ENCODE peak calls at places on chromosomes 7 and 10, in nine cellular contexts. One of them, this sample, is unnamed.

GRCh38 chr10:108779501-108779900 is 1143.8 kb downstream of the XPNPEP1 start:
- DNase-seq in fibroblast of the conjunctiva: no peak
- DNase-seq in GM04504: no peak
- DNase-seq in activated T-helper 1 cell treated with Interleukin-2 at 50 U/mL for 16 hours: no peak
- DNase-seq in hippocampal formation: no peak
- DNase-seq in ELF-1: no peak
- DNase-seq in astrocyte of the cerebellum: no peak
- DNase-seq in activated CD4-positive, alpha-beta T cell treated with anti-CD3 and anti-CD28 coated beads, Interleukin-2, amount 10 ng/mL, durations not matched to agents 7 days and 5 days: no peak
- DNase-seq in stimulated activated CD4-positive, alpha-beta T cell treated with anti-CD3 and anti-CD28 coated beads, Interleukin-4, amount 100 ng/mL, for 48 hours: no peak
- DNase-seq in this sample: no peak

GRCh38 chr10:3782456-3783312 is 2.3 kb downstream of the KLF6 start:
- DNase-seq in ELF-1: peak; percentile 71
- DNase-seq in GM04504: peak; percentile 91
- DNase-seq in hippocampal formation: peak; percentile 87
- DNase-seq in astrocyte of the cerebellum: no peak
- DNase-seq in activated T-helper 1 cell treated with Interleukin-2 at 50 U/mL for 16 hours: no peak
- DNase-seq in stimulated activated CD4-positive, alpha-beta T cell treated with anti-CD3 and anti-CD28 coated beads, Interleukin-4, amount 100 ng/mL, for 48 hours: no peak
- DNase-seq in activated CD4-positive, alpha-beta T cell treated with anti-CD3 and anti-CD28 coated beads, Interleukin-2, amount 10 ng/mL, durations not matched to agents 7 days and 5 days: peak; percentile 64
- DNase-seq in fibroblast of the conjunctiva: peak; percentile 94
- DNase-seq in this sample: peak; percentile 94

GRCh38 chr10:5449227-5449626 is 36.9 kb downstream of the NET1 start:
- DNase-seq in stimulated activated CD4-positive, alpha-beta T cell treated with anti-CD3 and anti-CD28 coated beads, Interleukin-4, amount 100 ng/mL, for 48 hours: no peak
- DNase-seq in activated CD4-positive, alpha-beta T cell treated with anti-CD3 and anti-CD28 coated beads, Interleukin-2, amount 10 ng/mL, durations not matched to agents 7 days and 5 days: no peak
- DNase-seq in activated T-helper 1 cell treated with Interleukin-2 at 50 U/mL for 16 hours: no peak
- DNase-seq in fibroblast of the conjunctiva: no peak
- DNase-seq in astrocyte of the cerebellum: no peak
- DNase-seq in hippocampal formation: no peak
- DNase-seq in ELF-1: no peak
- DNase-seq in GM04504: no peak
- DNase-seq in this sample: peak; percentile 38

GRCh38 chr7:94431620-94432295 is 37.1 kb downstream of the COL1A2 start:
- DNase-seq in activated T-helper 1 cell treated with Interleukin-2 at 50 U/mL for 16 hours: no peak
- DNase-seq in GM04504: peak; percentile 68
- DNase-seq in fibroblast of the conjunctiva: peak; percentile 59
- DNase-seq in activated CD4-positive, alpha-beta T cell treated with anti-CD3 and anti-CD28 coated beads, Interleukin-2, amount 10 ng/mL, durations not matched to agents 7 days and 5 days: no peak
- DNase-seq in hippocampal formation: no peak
- DNase-seq in stimulated activated CD4-positive, alpha-beta T cell treated with anti-CD3 and anti-CD28 coated beads, Interleukin-4, amount 100 ng/mL, for 48 hours: no peak
- DNase-seq in ELF-1: no peak
- DNase-seq in astrocyte of the cerebellum: no peak
- DNase-seq in this sample: no peak

GRCh38 chr7:16007911-16008310 is 321.4 kb upstream of the MEOX2 start:
- DNase-seq in stimulated activated CD4-positive, alpha-beta T cell treated with anti-CD3 and anti-CD28 coated beads, Interleukin-4, amount 100 ng/mL, for 48 hours: no peak
- DNase-seq in activated T-helper 1 cell treated with Interleukin-2 at 50 U/mL for 16 hours: no peak
- DNase-seq in activated CD4-positive, alpha-beta T cell treated with anti-CD3 and anti-CD28 coated beads, Interleukin-2, amount 10 ng/mL, durations not matched to agents 7 days and 5 days: no peak
- DNase-seq in astrocyte of the cerebellum: no peak
- DNase-seq in fibroblast of the conjunctiva: no peak
- DNase-seq in GM04504: no peak
- DNase-seq in ELF-1: no peak
- DNase-seq in hippocampal formation: no peak
- DNase-seq in this sample: no peak

GRCh38 chr7:158407581-158408331 is 179.9 kb downstream of the PTPRN2 start:
- DNase-seq in activated CD4-positive, alpha-beta T cell treated with anti-CD3 and anti-CD28 coated beads, Interleukin-2, amount 10 ng/mL, durations not matched to agents 7 days and 5 days: peak; percentile 15
- DNase-seq in ELF-1: no peak
- DNase-seq in stimulated activated CD4-positive, alpha-beta T cell treated with anti-CD3 and anti-CD28 coated beads, Interleukin-4, amount 100 ng/mL, for 48 hours: no peak
- DNase-seq in hippocampal formation: peak; percentile 66
- DNase-seq in GM04504: no peak
- DNase-seq in fibroblast of the conjunctiva: peak; percentile 21
- DNase-seq in activated T-helper 1 cell treated with Interleukin-2 at 50 U/mL for 16 hours: no peak
- DNase-seq in astrocyte of the cerebellum: peak; percentile 8
- DNase-seq in this sample: peak; percentile 4

GRCh38 chr10:14144491-14144890 is 186.2 kb downstream of the FRMD4A start:
- DNase-seq in fibroblast of the conjunctiva: no peak
- DNase-seq in ELF-1: no peak
- DNase-seq in activated CD4-positive, alpha-beta T cell treated with anti-CD3 and anti-CD28 coated beads, Interleukin-2, amount 10 ng/mL, durations not matched to agents 7 days and 5 days: no peak
- DNase-seq in stimulated activated CD4-positive, alpha-beta T cell treated with anti-CD3 and anti-CD28 coated beads, Interleukin-4, amount 100 ng/mL, for 48 hours: no peak
- DNase-seq in activated T-helper 1 cell treated with Interleukin-2 at 50 U/mL for 16 hours: no peak
- DNase-seq in astrocyte of the cerebellum: no peak
- DNase-seq in GM04504: no peak
- DNase-seq in hippocampal formation: no peak
- DNase-seq in this sample: no peak

GRCh38 chr7:39073432-39073831 is 95.7 kb downstream of the POU6F2 start:
- DNase-seq in fibroblast of the conjunctiva: no peak
- DNase-seq in activated T-helper 1 cell treated with Interleukin-2 at 50 U/mL for 16 hours: no peak
- DNase-seq in hippocampal formation: peak; percentile 10
- DNase-seq in GM04504: no peak
- DNase-seq in activated CD4-positive, alpha-beta T cell treated with anti-CD3 and anti-CD28 coated beads, Interleukin-2, amount 10 ng/mL, durations not matched to agents 7 days and 5 days: no peak
- DNase-seq in astrocyte of the cerebellum: no peak
- DNase-seq in stimulated activated CD4-positive, alpha-beta T cell treated with anti-CD3 and anti-CD28 coated beads, Interleukin-4, amount 100 ng/mL, for 48 hours: no peak
- DNase-seq in ELF-1: peak; percentile 75
- DNase-seq in this sample: no peak

GRCh38 chr7:24336461-24336860 is 52.5 kb downstream of the NPY start:
- DNase-seq in hippocampal formation: no peak
- DNase-seq in fibroblast of the conjunctiva: no peak
- DNase-seq in stimulated activated CD4-positive, alpha-beta T cell treated with anti-CD3 and anti-CD28 coated beads, Interleukin-4, amount 100 ng/mL, for 48 hours: no peak
- DNase-seq in astrocyte of the cerebellum: no peak
- DNase-seq in activated CD4-positive, alpha-beta T cell treated with anti-CD3 and anti-CD28 coated beads, Interleukin-2, amount 10 ng/mL, durations not matched to agents 7 days and 5 days: no peak
- DNase-seq in activated T-helper 1 cell treated with Interleukin-2 at 50 U/mL for 16 hours: no peak
- DNase-seq in GM04504: no peak
- DNase-seq in ELF-1: no peak
- DNase-seq in this sample: no peak

GRCh38 chr7:129574487-129574886 is 37.0 kb upstream of the NRF1 start:
- DNase-seq in hippocampal formation: no peak
- DNase-seq in stimulated activated CD4-positive, alpha-beta T cell treated with anti-CD3 and anti-CD28 coated beads, Interleukin-4, amount 100 ng/mL, for 48 hours: no peak
- DNase-seq in fibroblast of the conjunctiva: peak; percentile 26
- DNase-seq in ELF-1: no peak
- DNase-seq in astrocyte of the cerebellum: peak; percentile 45
- DNase-seq in GM04504: peak; percentile 76
- DNase-seq in activated CD4-positive, alpha-beta T cell treated with anti-CD3 and anti-CD28 coated beads, Interleukin-2, amount 10 ng/mL, durations not matched to agents 7 days and 5 days: no peak
- DNase-seq in activated T-helper 1 cell treated with Interleukin-2 at 50 U/mL for 16 hours: no peak
- DNase-seq in this sample: peak; percentile 81

GRCh38 chr7:151539055-151539714 is 19.5 kb upstream of the RHEB start:
- DNase-seq in stimulated activated CD4-positive, alpha-beta T cell treated with anti-CD3 and anti-CD28 coated beads, Interleukin-4, amount 100 ng/mL, for 48 hours: no peak
- DNase-seq in GM04504: no peak
- DNase-seq in activated CD4-positive, alpha-beta T cell treated with anti-CD3 and anti-CD28 coated beads, Interleukin-2, amount 10 ng/mL, durations not matched to agents 7 days and 5 days: no peak
- DNase-seq in astrocyte of the cerebellum: no peak
- DNase-seq in ELF-1: peak; percentile 50
- DNase-seq in hippocampal formation: peak; percentile 45
- DNase-seq in activated T-helper 1 cell treated with Interleukin-2 at 50 U/mL for 16 hours: no peak
- DNase-seq in fibroblast of the conjunctiva: no peak
- DNase-seq in this sample: peak; percentile 36

GRCh38 chr7:98296833-98297232 is 15.3 kb downstream of the BRI3 start:
- DNase-seq in stimulated activated CD4-positive, alpha-beta T cell treated with anti-CD3 and anti-CD28 coated beads, Interleukin-4, amount 100 ng/mL, for 48 hours: no peak
- DNase-seq in GM04504: no peak
- DNase-seq in astrocyte of the cerebellum: no peak
- DNase-seq in fibroblast of the conjunctiva: no peak
- DNase-seq in activated CD4-positive, alpha-beta T cell treated with anti-CD3 and anti-CD28 coated beads, Interleukin-2, amount 10 ng/mL, durations not matched to agents 7 days and 5 days: no peak
- DNase-seq in activated T-helper 1 cell treated with Interleukin-2 at 50 U/mL for 16 hours: no peak
- DNase-seq in hippocampal formation: no peak
- DNase-seq in ELF-1: no peak
- DNase-seq in this sample: no peak

GRCh38 chr10:95374597-95375209 is 83.9 kb upstream of the PDLIM1 start:
- DNase-seq in GM04504: peak; percentile 38
- DNase-seq in activated CD4-positive, alpha-beta T cell treated with anti-CD3 and anti-CD28 coated beads, Interleukin-2, amount 10 ng/mL, durations not matched to agents 7 days and 5 days: peak; percentile 84
- DNase-seq in hippocampal formation: peak; percentile 91
- DNase-seq in fibroblast of the conjunctiva: peak; percentile 51
- DNase-seq in astrocyte of the cerebellum: peak; percentile 50
- DNase-seq in activated T-helper 1 cell treated with Interleukin-2 at 50 U/mL for 16 hours: peak; percentile 7
- DNase-seq in ELF-1: peak; percentile 88
- DNase-seq in stimulated activated CD4-positive, alpha-beta T cell treated with anti-CD3 and anti-CD28 coated beads, Interleukin-4, amount 100 ng/mL, for 48 hours: peak; percentile 67
- DNase-seq in this sample: peak; percentile 82

GRCh38 chr7:43824963-43825362 is 44.4 kb downstream of the MRPS24 start:
- DNase-seq in astrocyte of the cerebellum: no peak
- DNase-seq in GM04504: no peak
- DNase-seq in stimulated activated CD4-positive, alpha-beta T cell treated with anti-CD3 and anti-CD28 coated beads, Interleukin-4, amount 100 ng/mL, for 48 hours: no peak
- DNase-seq in hippocampal formation: no peak
- DNase-seq in activated CD4-positive, alpha-beta T cell treated with anti-CD3 and anti-CD28 coated beads, Interleukin-2, amount 10 ng/mL, durations not matched to agents 7 days and 5 days: no peak
- DNase-seq in fibroblast of the conjunctiva: no peak
- DNase-seq in activated T-helper 1 cell treated with Interleukin-2 at 50 U/mL for 16 hours: no peak
- DNase-seq in ELF-1: no peak
- DNase-seq in this sample: no peak

GRCh38 chr7:51034531-51035264 is 252.0 kb upstream of the GRB10 start:
- DNase-seq in GM04504: no peak
- DNase-seq in ELF-1: peak; percentile 20
- DNase-seq in hippocampal formation: no peak
- DNase-seq in stimulated activated CD4-positive, alpha-beta T cell treated with anti-CD3 and anti-CD28 coated beads, Interleukin-4, amount 100 ng/mL, for 48 hours: no peak
- DNase-seq in fibroblast of the conjunctiva: no peak
- DNase-seq in astrocyte of the cerebellum: peak; percentile 79
- DNase-seq in activated CD4-positive, alpha-beta T cell treated with anti-CD3 and anti-CD28 coated beads, Interleukin-2, amount 10 ng/mL, durations not matched to agents 7 days and 5 days: no peak
- DNase-seq in activated T-helper 1 cell treated with Interleukin-2 at 50 U/mL for 16 hours: no peak
- DNase-seq in this sample: peak; percentile 55

GRCh38 chr10:42428534-42428933 is 209.8 kb downstream of the ZNF33B start:
- DNase-seq in activated CD4-positive, alpha-beta T cell treated with anti-CD3 and anti-CD28 coated beads, Interleukin-2, amount 10 ng/mL, durations not matched to agents 7 days and 5 days: no peak
- DNase-seq in ELF-1: no peak
- DNase-seq in stimulated activated CD4-positive, alpha-beta T cell treated with anti-CD3 and anti-CD28 coated beads, Interleukin-4, amount 100 ng/mL, for 48 hours: no peak
- DNase-seq in hippocampal formation: peak; percentile 16
- DNase-seq in astrocyte of the cerebellum: no peak
- DNase-seq in activated T-helper 1 cell treated with Interleukin-2 at 50 U/mL for 16 hours: no peak
- DNase-seq in fibroblast of the conjunctiva: no peak
- DNase-seq in GM04504: no peak
- DNase-seq in this sample: peak; percentile 35

GRCh38 chr7:107147464-107148214 is 21.2 kb upstream of the HBP1 start:
- DNase-seq in stimulated activated CD4-positive, alpha-beta T cell treated with anti-CD3 and anti-CD28 coated beads, Interleukin-4, amount 100 ng/mL, for 48 hours: no peak
- DNase-seq in activated CD4-positive, alpha-beta T cell treated with anti-CD3 and anti-CD28 coated beads, Interleukin-2, amount 10 ng/mL, durations not matched to agents 7 days and 5 days: peak; percentile 48
- DNase-seq in hippocampal formation: peak; percentile 27
- DNase-seq in GM04504: no peak
- DNase-seq in activated T-helper 1 cell treated with Interleukin-2 at 50 U/mL for 16 hours: peak; percentile 13
- DNase-seq in ELF-1: no peak
- DNase-seq in astrocyte of the cerebellum: no peak
- DNase-seq in fibroblast of the conjunctiva: peak; percentile 23
- DNase-seq in this sample: peak; percentile 62

GRCh38 chr10:32377458-32378370 is 30.8 kb upstream of the EPC1 start:
- DNase-seq in activated CD4-positive, alpha-beta T cell treated with anti-CD3 and anti-CD28 coated beads, Interleukin-2, amount 10 ng/mL, durations not matched to agents 7 days and 5 days: peak; percentile 57
- DNase-seq in astrocyte of the cerebellum: peak; percentile 33
- DNase-seq in stimulated activated CD4-positive, alpha-beta T cell treated with anti-CD3 and anti-CD28 coated beads, Interleukin-4, amount 100 ng/mL, for 48 hours: no peak
- DNase-seq in activated T-helper 1 cell treated with Interleukin-2 at 50 U/mL for 16 hours: no peak
- DNase-seq in fibroblast of the conjunctiva: no peak
- DNase-seq in hippocampal formation: peak; percentile 84
- DNase-seq in GM04504: no peak
- DNase-seq in ELF-1: peak; percentile 11
- DNase-seq in this sample: peak; percentile 63

GRCh38 chr7:68888971-68889385 is 709.3 kb upstream of the AUTS2 start:
- DNase-seq in activated CD4-positive, alpha-beta T cell treated with anti-CD3 and anti-CD28 coated beads, Interleukin-2, amount 10 ng/mL, durations not matched to agents 7 days and 5 days: no peak
- DNase-seq in activated T-helper 1 cell treated with Interleukin-2 at 50 U/mL for 16 hours: no peak
- DNase-seq in astrocyte of the cerebellum: no peak
- DNase-seq in fibroblast of the conjunctiva: no peak
- DNase-seq in hippocampal formation: no peak
- DNase-seq in GM04504: no peak
- DNase-seq in ELF-1: peak; percentile 67
- DNase-seq in stimulated activated CD4-positive, alpha-beta T cell treated with anti-CD3 and anti-CD28 coated beads, Interleukin-4, amount 100 ng/mL, for 48 hours: no peak
- DNase-seq in this sample: no peak

GRCh38 chr7:158449942-158450341 is 137.7 kb downstream of the PTPRN2 start:
- DNase-seq in activated T-helper 1 cell treated with Interleukin-2 at 50 U/mL for 16 hours: no peak
- DNase-seq in astrocyte of the cerebellum: no peak
- DNase-seq in GM04504: no peak
- DNase-seq in stimulated activated CD4-positive, alpha-beta T cell treated with anti-CD3 and anti-CD28 coated beads, Interleukin-4, amount 100 ng/mL, for 48 hours: no peak
- DNase-seq in activated CD4-positive, alpha-beta T cell treated with anti-CD3 and anti-CD28 coated beads, Interleukin-2, amount 10 ng/mL, durations not matched to agents 7 days and 5 days: no peak
- DNase-seq in fibroblast of the conjunctiva: no peak
- DNase-seq in hippocampal formation: no peak
- DNase-seq in ELF-1: no peak
- DNase-seq in this sample: no peak

GRCh38 chr10:119419931-119420330 is 122.6 kb downstream of the RGS10 start:
- DNase-seq in GM04504: no peak
- DNase-seq in fibroblast of the conjunctiva: no peak
- DNase-seq in hippocampal formation: no peak
- DNase-seq in activated CD4-positive, alpha-beta T cell treated with anti-CD3 and anti-CD28 coated beads, Interleukin-2, amount 10 ng/mL, durations not matched to agents 7 days and 5 days: no peak
- DNase-seq in stimulated activated CD4-positive, alpha-beta T cell treated with anti-CD3 and anti-CD28 coated beads, Interleukin-4, amount 100 ng/mL, for 48 hours: no peak
- DNase-seq in activated T-helper 1 cell treated with Interleukin-2 at 50 U/mL for 16 hours: no peak
- DNase-seq in astrocyte of the cerebellum: no peak
- DNase-seq in ELF-1: no peak
- DNase-seq in this sample: no peak

GRCh38 chr7:31882187-31882586 is 188.0 kb downstream of the PDE1C start:
- DNase-seq in activated CD4-positive, alpha-beta T cell treated with anti-CD3 and anti-CD28 coated beads, Interleukin-2, amount 10 ng/mL, durations not matched to agents 7 days and 5 days: no peak
- DNase-seq in astrocyte of the cerebellum: no peak
- DNase-seq in GM04504: no peak
- DNase-seq in ELF-1: no peak
- DNase-seq in fibroblast of the conjunctiva: no peak
- DNase-seq in stimulated activated CD4-positive, alpha-beta T cell treated with anti-CD3 and anti-CD28 coated beads, Interleukin-4, amount 100 ng/mL, for 48 hours: no peak
- DNase-seq in hippocampal formation: peak; percentile 71
- DNase-seq in activated T-helper 1 cell treated with Interleukin-2 at 50 U/mL for 16 hours: no peak
- DNase-seq in this sample: no peak

GRCh38 chr10:70820976-70821750 is 5.4 kb downstream of the SGPL1 start:
- DNase-seq in hippocampal formation: no peak
- DNase-seq in GM04504: no peak
- DNase-seq in activated CD4-positive, alpha-beta T cell treated with anti-CD3 and anti-CD28 coated beads, Interleukin-2, amount 10 ng/mL, durations not matched to agents 7 days and 5 days: no peak
- DNase-seq in stimulated activated CD4-positive, alpha-beta T cell treated with anti-CD3 and anti-CD28 coated beads, Interleukin-4, amount 100 ng/mL, for 48 hours: no peak
- DNase-seq in astrocyte of the cerebellum: no peak
- DNase-seq in fibroblast of the conjunctiva: no peak
- DNase-seq in activated T-helper 1 cell treated with Interleukin-2 at 50 U/mL for 16 hours: no peak
- DNase-seq in ELF-1: no peak
- DNase-seq in this sample: no peak

GRCh38 chr10:30742471-30742870 is 112.9 kb upstream of the LYZL2 start:
- DNase-seq in activated T-helper 1 cell treated with Interleukin-2 at 50 U/mL for 16 hours: no peak
- DNase-seq in ELF-1: no peak
- DNase-seq in activated CD4-positive, alpha-beta T cell treated with anti-CD3 and anti-CD28 coated beads, Interleukin-2, amount 10 ng/mL, durations not matched to agents 7 days and 5 days: no peak
- DNase-seq in astrocyte of the cerebellum: no peak
- DNase-seq in fibroblast of the conjunctiva: no peak
- DNase-seq in hippocampal formation: no peak
- DNase-seq in stimulated activated CD4-positive, alpha-beta T cell treated with anti-CD3 and anti-CD28 coated beads, Interleukin-4, amount 100 ng/mL, for 48 hours: no peak
- DNase-seq in GM04504: no peak
- DNase-seq in this sample: no peak

GRCh38 chr10:13882112-13882711 is 295.4 kb downstream of the PRPF18 start:
- DNase-seq in fibroblast of the conjunctiva: no peak
- DNase-seq in GM04504: peak; percentile 73
- DNase-seq in stimulated activated CD4-positive, alpha-beta T cell treated with anti-CD3 and anti-CD28 coated beads, Interleukin-4, amount 100 ng/mL, for 48 hours: no peak
- DNase-seq in ELF-1: peak; percentile 75
- DNase-seq in activated CD4-positive, alpha-beta T cell treated with anti-CD3 and anti-CD28 coated beads, Interleukin-2, amount 10 ng/mL, durations not matched to agents 7 days and 5 days: no peak
- DNase-seq in astrocyte of the cerebellum: peak; percentile 95
- DNase-seq in hippocampal formation: no peak
- DNase-seq in activated T-helper 1 cell treated with Interleukin-2 at 50 U/mL for 16 hours: no peak
- DNase-seq in this sample: peak; percentile 100

GRCh38 chr7:157851501-157852067 is 514.8 kb downstream of the DNAJB6 start:
- DNase-seq in GM04504: no peak
- DNase-seq in hippocampal formation: peak; percentile 10
- DNase-seq in fibroblast of the conjunctiva: no peak
- DNase-seq in astrocyte of the cerebellum: no peak
- DNase-seq in activated T-helper 1 cell treated with Interleukin-2 at 50 U/mL for 16 hours: peak; percentile 46
- DNase-seq in activated CD4-positive, alpha-beta T cell treated with anti-CD3 and anti-CD28 coated beads, Interleukin-2, amount 10 ng/mL, durations not matched to agents 7 days and 5 days: peak; percentile 90
- DNase-seq in stimulated activated CD4-positive, alpha-beta T cell treated with anti-CD3 and anti-CD28 coated beads, Interleukin-4, amount 100 ng/mL, for 48 hours: peak; percentile 69
- DNase-seq in ELF-1: peak; percentile 79
- DNase-seq in this sample: no peak

GRCh38 chr7:149735181-149735602 is 38.2 kb downstream of the ZNF467 start:
- DNase-seq in activated T-helper 1 cell treated with Interleukin-2 at 50 U/mL for 16 hours: no peak
- DNase-seq in fibroblast of the conjunctiva: no peak
- DNase-seq in ELF-1: no peak
- DNase-seq in GM04504: no peak
- DNase-seq in hippocampal formation: no peak
- DNase-seq in stimulated activated CD4-positive, alpha-beta T cell treated with anti-CD3 and anti-CD28 coated beads, Interleukin-4, amount 100 ng/mL, for 48 hours: no peak
- DNase-seq in astrocyte of the cerebellum: no peak
- DNase-seq in activated CD4-positive, alpha-beta T cell treated with anti-CD3 and anti-CD28 coated beads, Interleukin-2, amount 10 ng/mL, durations not matched to agents 7 days and 5 days: no peak
- DNase-seq in this sample: no peak

GRCh38 chr10:120998251-120998650 is 147.1 kb downstream of the WDR11 start:
- DNase-seq in activated CD4-positive, alpha-beta T cell treated with anti-CD3 and anti-CD28 coated beads, Interleukin-2, amount 10 ng/mL, durations not matched to agents 7 days and 5 days: no peak
- DNase-seq in activated T-helper 1 cell treated with Interleukin-2 at 50 U/mL for 16 hours: no peak
- DNase-seq in stimulated activated CD4-positive, alpha-beta T cell treated with anti-CD3 and anti-CD28 coated beads, Interleukin-4, amount 100 ng/mL, for 48 hours: no peak
- DNase-seq in astrocyte of the cerebellum: no peak
- DNase-seq in hippocampal formation: no peak
- DNase-seq in ELF-1: no peak
- DNase-seq in GM04504: no peak
- DNase-seq in fibroblast of the conjunctiva: no peak
- DNase-seq in this sample: no peak

GRCh38 chr7:12287886-12288285 is 76.8 kb downstream of the TMEM106B start:
- DNase-seq in activated T-helper 1 cell treated with Interleukin-2 at 50 U/mL for 16 hours: no peak
- DNase-seq in stimulated activated CD4-positive, alpha-beta T cell treated with anti-CD3 and anti-CD28 coated beads, Interleukin-4, amount 100 ng/mL, for 48 hours: no peak
- DNase-seq in activated CD4-positive, alpha-beta T cell treated with anti-CD3 and anti-CD28 coated beads, Interleukin-2, amount 10 ng/mL, durations not matched to agents 7 days and 5 days: no peak
- DNase-seq in fibroblast of the conjunctiva: no peak
- DNase-seq in hippocampal formation: no peak
- DNase-seq in astrocyte of the cerebellum: no peak
- DNase-seq in GM04504: no peak
- DNase-seq in ELF-1: no peak
- DNase-seq in this sample: no peak